ENCODE peak calls at places on chromosome 4, in four cellular contexts. A is H1, Y is HepG2, O is GM12878. Z is an unnamed sample.

GRCh38 chr4:21077967-21078366 is 377.7 kb downstream of the PACRGL start:
- DNase-seq in A (no peak), Y (no peak), O (no peak), Z (no peak)

GRCh38 chr4:30860983-30861382 is 140.8 kb downstream of the PCDH7 start:
- DNase-seq in A (no peak), O (no peak), Y (no peak), Z (no peak)

GRCh38 chr4:86948276-86948675 is 13.5 kb downstream of the AFF1 start:
- DNase-seq in A (no peak), Y (no peak), O (no peak), Z (no peak)

GRCh38 chr4:47650584-47651130 is 165.6 kb downstream of the ATP10D start:
- DNase-seq in A (no peak), Y (no peak), O (no peak), Z (no peak)

GRCh38 chr4:1241936-1242505 is 6.9 kb downstream of the CTBP1 start:
- DNase-seq in Y (no peak), O (no peak), A (no peak), Z (no peak)

GRCh38 chr4:101153653-101154052 is 193.7 kb downstream of the PPP3CA start:
- DNase-seq in A (no peak), Y (no peak), O (no peak), Z (no peak)

GRCh38 chr4:1072830-1073446 is 40.4 kb downstream of the RNF212 start:
- DNase-seq in O (no peak), A (peak; percentile 67), Y (peak; percentile 72), Z (peak; percentile 43)

GRCh38 chr4:24137963-24138601 is 248.2 kb upstream of the PPARGC1A start:
- DNase-seq in A (no peak), Y (peak; percentile 78), O (no peak), Z (no peak)

GRCh38 chr4:15147709-15148651 is 145.7 kb downstream of the CPEB2 start:
- DNase-seq in O (no peak), A (no peak), Y (peak; percentile 59), Z (no peak)

GRCh38 chr4:153465583-153465921 is 608 bp upstream of the TMEM131L start:
- DNase-seq in A (peak; percentile 78), O (no peak), Y (peak; percentile 37), Z (no peak)

GRCh38 chr4:160351018-160351417 is 1248.1 kb downstream of the RAPGEF2 start:
- DNase-seq in O (no peak), Y (no peak), A (no peak), Z (no peak)

GRCh38 chr4:37847311-37847710 is 20.8 kb downstream of the PGM2 start:
- DNase-seq in Y (no peak), O (no peak), A (no peak), Z (no peak)

GRCh38 chr4:77092832-77093800 is 17.3 kb upstream of the CCNI start:
- DNase-seq in O (no peak), A (no peak), Y (no peak), Z (no peak)

GRCh38 chr4:8838911-8839431 is 32.7 kb downstream of the HMX1 start:
- DNase-seq in Y (no peak), O (no peak), A (peak; percentile 35), Z (no peak)

GRCh38 chr4:12928751-12929150 is 555.4 kb downstream of the RAB28 start:
- DNase-seq in O (no peak), A (no peak), Y (no peak), Z (no peak)

GRCh38 chr4:184255361-184255760 is 37.7 kb upstream of the ENPP6 start:
- DNase-seq in A (no peak), Y (no peak), O (no peak), Z (no peak)

GRCh38 chr4:42655921-42656735 is 777 bp downstream of the ATP8A1 start:
- DNase-seq in Y (peak; percentile 1), O (no peak), A (peak; percentile 69), Z (no peak)

GRCh38 chr4:185304944-185305690 is 90.6 kb downstream of the LRP2BP start:
- DNase-seq in A (peak; percentile 57), O (peak; percentile 68), Y (peak; percentile 30), Z (peak; percentile 33)

GRCh38 chr4:75710246-75710645 is 14.1 kb upstream of the USO1 start:
- DNase-seq in Y (no peak), A (no peak), O (no peak), Z (no peak)

GRCh38 chr4:102157984-102158383 is 187.3 kb downstream of the SLC39A8 start:
- DNase-seq in O (no peak), A (no peak), Y (no peak), Z (no peak)

GRCh38 chr4:58602701-58603359 is 1492.6 kb upstream of the IGFBP7 start:
- DNase-seq in Y (no peak), A (no peak), O (no peak), Z (no peak)

GRCh38 chr4:86959588-86960500 is 25.0 kb downstream of the AFF1 start:
- DNase-seq in O (no peak), A (peak; percentile 58), Y (no peak), Z (peak; percentile 88)

GRCh38 chr4:112069110-112069509 is 76.1 kb upstream of the FAM241A start:
- DNase-seq in A (no peak), O (no peak), Y (no peak), Z (no peak)

GRCh38 chr4:181685911-181686310 is 557.3 kb upstream of the TENM3 start:
- DNase-seq in A (no peak), O (no peak), Y (no peak), Z (no peak)

GRCh38 chr4:155943610-155944329 is 9.9 kb downstream of the CTSO start:
- DNase-seq in Y (no peak), O (no peak), A (no peak), Z (no peak)

GRCh38 chr4:110840221-110840654 is 217.4 kb upstream of the PITX2 start:
- DNase-seq in O (no peak), A (no peak), Y (no peak), Z (no peak)

GRCh38 chr4:93771640-93772411 is 56.7 kb upstream of the ATOH1 start:
- DNase-seq in O (no peak), A (no peak), Y (no peak), Z (no peak)

GRCh38 chr4:102139132-102139573 is 206.1 kb downstream of the SLC39A8 start:
- DNase-seq in O (no peak), A (no peak), Y (no peak), Z (no peak)

GRCh38 chr4:55931833-55932232 is 16.9 kb upstream of the CEP135 start:
- DNase-seq in Y (no peak), O (no peak), A (no peak), Z (no peak)

GRCh38 chr4:57151481-57151880 is 41.3 kb upstream of the IGFBP7 start:
- DNase-seq in O (no peak), Y (no peak), A (no peak), Z (no peak)

GRCh38 chr4:169225812-169226211 is 44.9 kb downstream of the SH3RF1 start:
- DNase-seq in A (no peak), O (no peak), Y (no peak), Z (no peak)

GRCh38 chr4:77952399-77952974 is 89.9 kb downstream of the MRPL1 start:
- DNase-seq in O (no peak), A (no peak), Y (no peak), Z (no peak)

GRCh38 chr4:113159901-113160545 is 110.6 kb downstream of the ANK2 start:
- DNase-seq in A (no peak), Y (no peak), O (no peak), Z (no peak)

GRCh38 chr4:180391613-180392012 is 1851.6 kb upstream of the TENM3 start:
- DNase-seq in Y (no peak), O (no peak), A (no peak), Z (no peak)

GRCh38 chr4:139227729-139228404 is 50.8 kb upstream of the ELF2 start:
- DNase-seq in Y (peak; percentile 38), A (peak; percentile 39), O (no peak), Z (no peak)

DNA sequence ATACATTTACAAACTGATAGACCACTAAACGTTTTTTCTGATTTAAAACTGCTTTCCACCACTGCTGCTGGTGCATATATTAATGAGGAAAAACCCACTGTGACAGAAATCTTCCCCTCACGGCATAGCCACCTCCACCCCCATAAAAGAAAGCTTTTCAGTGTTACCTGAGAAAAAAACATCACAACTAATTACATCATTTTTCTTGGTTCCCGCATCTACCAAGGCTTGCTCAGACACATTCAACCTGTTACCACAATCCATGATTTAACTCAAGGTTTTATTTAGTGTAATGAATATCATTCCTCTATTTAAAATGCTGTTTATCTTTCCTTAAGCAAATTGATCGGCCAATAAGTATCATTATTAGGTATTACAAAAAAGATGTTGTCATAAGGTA is 1.7 kb downstream of the GPM6A start:
- DNase-seq in A (no peak), O (no peak), Y (no peak), Z (no peak)
- H3K4me3 ChIP-seq in A (no peak overlapping the region), O (no peak overlapping the region), Y (no peak overlapping the region), Z (no peak overlapping the region)

DNA sequence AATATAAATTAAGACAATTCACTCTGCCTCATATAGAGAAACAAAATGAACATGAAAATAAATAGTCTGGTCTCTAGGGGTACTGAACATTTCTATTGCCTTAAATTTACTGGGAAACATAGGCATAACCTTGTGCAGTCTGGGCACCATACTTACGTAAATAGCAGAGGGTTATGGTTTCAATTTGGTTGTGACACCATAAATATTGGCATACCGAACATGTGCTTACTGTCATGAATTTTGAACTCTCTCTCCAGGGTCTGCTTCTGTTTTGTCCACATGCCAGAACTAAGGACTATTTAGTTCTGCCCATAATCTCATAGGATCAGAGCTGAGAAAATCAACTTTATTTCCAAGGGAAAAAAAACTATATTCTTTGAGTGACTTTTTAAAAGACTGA is 17.6 kb downstream of the PDGFC start:
- DNase-seq in Y (no peak), O (no peak), A (no peak), Z (no peak)
- TF ChIP-seq SUZ12 in Y (no peak), O (no peak), A (no peak), Z (no peak)

GRCh38 chr4:170497105-170497504 is 407.3 kb upstream of the AADAT start:
- DNase-seq in O (peak; percentile 24), Y (no peak), A (no peak), Z (no peak)
- H3K4me3 ChIP-seq in O (peak overlapping the region; percentile 57), Y (peak overlapping the region; percentile 40), A (no peak overlapping the region), Z (no peak overlapping the region)

GRCh38 chr4:66571145-66571544 is 900.9 kb upstream of the EPHA5 start:
- DNase-seq in A (no peak), Y (no peak), O (no peak), Z (no peak)

GRCh38 chr4:66577922-66578321 is 907.6 kb upstream of the EPHA5 start:
- DNase-seq in O (no peak), Y (no peak), A (no peak), Z (no peak)

GRCh38 chr4:66572949-66573348 is 902.7 kb upstream of the EPHA5 start:
- DNase-seq in A (no peak), Y (no peak), O (no peak), Z (no peak)

GRCh38 chr4:66575024-66575696 is 904.9 kb upstream of the EPHA5 start:
- DNase-seq in Y (peak; percentile 59), A (no peak), O (no peak), Z (no peak)

GRCh38 chr4:66574145-66574978 is 904.1 kb upstream of the EPHA5 start:
- DNase-seq in Y (no peak), O (no peak), A (no peak), Z (no peak)
- TF ChIP-seq SUZ12 in Y (no peak), O (no peak), A (no peak), Z (no peak)